ENCODE peak calls at places on chromosome 1, in eight cellular contexts. S, A, K, L, G, O, B and Y are unnamed samples.

GRCh38 chr1:54017979-54018378 is at the start of gene LDLRAD1:
- DNase-seq in O (no peak), B (no peak), L (no peak), S (no peak), A (no peak), K (no peak), G (no peak), Y (no peak)

GRCh38 chr1:183461350-183461749 is 10.9 kb upstream of the SMG7 start:
- DNase-seq in S (no peak), G (no peak), A (no peak), O (peak), K (no peak), L (no peak), B (peak), Y (peak)

GRCh38 chr1:2594001-2594640 is 7.5 kb downstream of the PRXL2B start:
- DNase-seq in K (no peak), G (no peak), A (peak), L (no peak), O (peak), B (peak), S (no peak), Y (no peak)

GRCh38 chr1:156126701-156127534 is 12.4 kb downstream of the LMNA start:
- DNase-seq in S (no peak), A (peak), B (peak), G (no peak), L (peak), K (peak), O (peak), Y (peak)

GRCh38 chr1:151828931-151829330 is 2.7 kb downstream of the RORC start:
- DNase-seq in A (peak), L (no peak), B (peak), K (no peak), G (no peak), S (no peak), O (peak), Y (peak)

GRCh38 chr1:209673631-209674417 is 1.4 kb upstream of the G0S2 start:
- DNase-seq in O (no peak), L (no peak), S (no peak), B (peak), K (no peak), A (no peak), G (no peak), Y (no peak)

GRCh38 chr1:10161541-10162290 is 48.7 kb upstream of the KIF1B start:
- DNase-seq in S (peak), A (no peak), K (no peak), L (no peak), G (no peak), O (no peak), B (no peak), Y (no peak)

GRCh38 chr1:27418326-27418761 is 25.9 kb downstream of the GPR3 start:
- DNase-seq in L (no peak), K (peak), B (peak), A (peak), S (peak), O (peak), G (peak), Y (peak)